ENCODE peak calls at places on chromosome X, in seven cellular contexts. J, V, F, R, W, S and T are unnamed samples.
A peak's percentile ranks its signal among the peaks of the same experiment; 100 is the strongest.

GRCh38 chrX:96183843-96184242 is 500.8 kb upstream of the DIAPH2 start:
- DNase-seq in J (peak; percentile 11), V (peak; percentile 34), F (no peak), R (no peak), W (peak; percentile 16), S (peak; percentile 24), T (peak; percentile 14)

GRCh38 chrX:151397741-151398070 is 700 bp downstream of the VMA21 start:
- DNase-seq in J (no peak), V (peak; percentile 7), F (no peak), R (no peak), W (peak; percentile 11), S (no peak), T (no peak)

GRCh38 chrX:115889121-115889890 is 281.2 kb upstream of the AGTR2 start:
- DNase-seq in J (no peak), V (no peak), F (no peak), R (no peak), W (no peak), S (no peak), T (no peak)

GRCh38 chrX:46637937-46638336 is 64.4 kb downstream of the CHST7 start:
- DNase-seq in J (no peak), V (no peak), F (no peak), R (no peak), W (no peak), S (no peak), T (peak; percentile 39)

GRCh38 chrX:2385224-2385623 is 115.6 kb downstream of the DHRSX start:
- DNase-seq in J (no peak), V (peak; percentile 22), F (no peak), R (peak; percentile 69), W (no peak), S (no peak), T (peak; percentile 71)

GRCh38 chrX:78625292-78625909 is 33.7 kb downstream of the RTL3 start:
- DNase-seq in J (no peak), V (no peak), F (no peak), R (no peak), W (no peak), S (no peak), T (no peak)

GRCh38 chrX:109475174-109475891 is 6.6 kb downstream of the GUCY2F start:
- DNase-seq in J (peak; percentile 67), V (peak; percentile 62), F (peak; percentile 91), R (peak; percentile 54), W (peak; percentile 74), S (no peak), T (peak; percentile 60)

GRCh38 chrX:102658551-102658950 is 7.3 kb downstream of the GPRASP1 start:
- DNase-seq in J (peak; percentile 14), V (no peak), F (no peak), R (no peak), W (no peak), S (no peak), T (peak; percentile 8)

GRCh38 chrX:47674776-47675175 is 15.8 kb upstream of the UXT start:
- DNase-seq in J (no peak), V (no peak), F (no peak), R (no peak), W (no peak), S (no peak), T (peak; percentile 41)

GRCh38 chrX:119756926-119757635 is 1.3 kb upstream of the SOWAHD start:
- DNase-seq in J (no peak), V (no peak), F (no peak), R (no peak), W (no peak), S (peak; percentile 23), T (no peak)

GRCh38 chrX:72569786-72570185 is 2.9 kb downstream of the HDAC8 start:
- DNase-seq in J (no peak), V (peak; percentile 90), F (no peak), R (no peak), W (no peak), S (no peak), T (peak; percentile 82)

GRCh38 chrX:98350940-98351339 is 1467.2 kb downstream of the RPA4 start:
- DNase-seq in J (no peak), V (no peak), F (peak; percentile 88), R (no peak), W (no peak), S (no peak), T (no peak)

GRCh38 chrX:55908685-55909212 is 191.2 kb downstream of the RRAGB start:
- DNase-seq in J (peak; percentile 25), V (peak; percentile 52), F (peak; percentile 43), R (no peak), W (peak; percentile 55), S (peak; percentile 30), T (peak; percentile 35)

GRCh38 chrX:101203782-101204351 is 15.7 kb upstream of the DRP2 start:
- DNase-seq in J (no peak), V (no peak), F (no peak), R (no peak), W (no peak), S (no peak), T (no peak)

GRCh38 chrX:145856181-145856580 is 38.6 kb downstream of the SLITRK2 start:
- DNase-seq in J (no peak), V (no peak), F (no peak), R (no peak), W (no peak), S (no peak), T (no peak)

GRCh38 chrX:112814496-112814895 is 26.1 kb downstream of the AMOT start:
- DNase-seq in J (no peak), V (no peak), F (peak; percentile 6), R (no peak), W (no peak), S (no peak), T (no peak)

GRCh38 chrX:24153175-24153795 is 3.8 kb downstream of the ZFX start:
- DNase-seq in J (peak; percentile 35), V (no peak), F (peak; percentile 42), R (no peak), W (peak; percentile 24), S (no peak), T (peak; percentile 55)

GRCh38 chrX:8067754-8068469 is 103.2 kb downstream of the VCX2 start:
- DNase-seq in J (peak; percentile 23), V (peak; percentile 81), F (no peak), R (no peak), W (no peak), S (no peak), T (no peak)

GRCh38 chrX:65644621-65645287 is 22.7 kb upstream of the MSN start:
- DNase-seq in J (peak; percentile 47), V (peak; percentile 91), F (no peak), R (peak; percentile 39), W (no peak), S (no peak), T (peak; percentile 87)

GRCh38 chrX:63809158-63809557 is 24.1 kb upstream of the ARHGEF9 start:
- DNase-seq in J (no peak), V (no peak), F (no peak), R (no peak), W (no peak), S (no peak), T (no peak)

GRCh38 chrX:47628980-47629379 is 750 bp downstream of the CFP start:
- DNase-seq in J (no peak), V (peak; percentile 44), F (no peak), R (no peak), W (peak; percentile 61), S (no peak), T (no peak)

DNA sequence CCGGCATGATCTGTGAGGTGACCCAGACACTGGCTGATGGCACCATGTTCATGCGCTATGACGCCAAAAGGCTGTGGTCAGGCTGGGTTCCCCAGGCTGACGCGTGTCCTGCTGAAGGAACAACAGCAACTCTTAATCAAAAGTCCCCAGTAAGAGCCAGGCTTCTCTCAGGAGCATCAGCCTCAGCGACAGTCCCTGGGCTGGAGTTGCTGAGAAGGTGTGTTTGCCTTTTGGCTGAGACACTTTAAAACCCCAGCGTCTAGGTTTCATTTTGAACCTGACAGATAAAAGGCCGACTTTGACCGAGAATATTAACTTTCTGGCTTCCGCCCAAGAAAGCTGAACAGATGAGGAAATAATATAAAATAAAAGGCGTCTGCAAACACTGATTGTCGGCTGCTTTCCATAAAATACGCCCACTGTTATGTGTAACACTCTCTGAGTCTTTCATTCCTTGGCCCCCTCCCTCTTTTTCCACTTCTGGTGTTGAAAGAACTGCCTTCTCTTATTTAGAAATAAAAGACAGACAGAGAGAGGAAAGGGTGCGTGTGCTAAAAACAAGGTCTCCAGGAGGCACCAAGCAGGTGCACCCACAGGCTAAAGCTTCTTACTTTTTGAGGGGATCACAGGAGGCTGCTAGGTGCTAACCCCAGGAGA is 373.6 kb downstream of the MID1IP1 start:
- DNase-seq in J (peak; percentile 34), V (peak; percentile 4), F (no peak), R (no peak), W (no peak), S (peak; percentile 41), T (peak; percentile 17)
- H3K4me2 ChIP-seq in J (peak overlapping the region; percentile 1), V (peak overlapping the region; percentile 70), F (no peak overlapping the region), R (no peak overlapping the region), W (no peak overlapping the region), S (peak overlapping the region; percentile 52), T (no peak overlapping the region)

DNA sequence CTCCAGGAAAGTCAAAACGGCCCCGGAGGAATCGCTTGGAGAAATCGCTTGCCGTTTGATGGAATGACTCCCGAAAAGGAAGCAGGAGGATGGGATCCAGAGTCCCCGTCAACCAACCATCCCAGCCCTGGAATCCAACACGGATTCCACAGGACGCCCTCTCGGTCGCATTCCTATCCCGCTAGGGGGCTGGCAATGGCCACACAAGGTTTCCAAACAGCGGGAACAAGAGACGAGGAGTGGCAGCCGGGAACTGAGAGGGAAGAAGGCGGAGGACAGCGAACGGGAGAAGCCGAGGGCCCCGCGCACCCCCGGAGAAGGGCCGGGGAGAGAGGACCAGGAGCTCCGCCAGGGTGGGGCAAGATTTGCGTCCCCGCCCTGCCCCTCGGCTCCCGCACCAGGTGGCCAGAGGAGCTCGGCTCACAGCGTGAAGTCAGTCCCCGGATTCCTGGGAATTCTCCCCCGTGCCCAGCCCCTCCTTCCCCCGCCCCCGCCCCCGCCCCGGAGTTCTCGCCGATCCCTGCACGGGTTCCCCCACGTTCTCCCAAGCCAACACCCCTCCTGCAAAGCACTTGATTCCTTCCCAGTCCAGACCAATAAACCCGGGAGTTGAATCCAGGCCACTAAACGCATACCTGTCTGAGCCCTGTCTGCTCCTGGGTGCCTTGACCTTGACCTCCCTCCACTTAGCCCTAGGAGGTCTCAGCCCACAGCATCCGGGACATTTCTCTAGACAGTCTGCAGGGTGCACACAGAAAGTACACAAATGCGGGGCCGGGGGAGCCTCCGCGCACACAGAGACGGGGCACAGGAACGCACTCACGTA is 1.4 kb downstream of the PDZD4 start:
- DNase-seq in J (no peak), V (no peak), F (peak; percentile 76), R (no peak), W (peak; percentile 74), S (no peak), T (peak; percentile 6)
- TF ChIP-seq EZH2 in J (no peak), V (no peak), F (no peak), R (no peak), W (no peak), S (no peak), T (no peak)

GRCh38 chrX:56975611-56976010 is 19.7 kb downstream of the SPIN3 start:
- DNase-seq in J (no peak), V (no peak), F (peak; percentile 2), R (no peak), W (no peak), S (no peak), T (peak; percentile 5)

GRCh38 chrX:56974408-56974807 is 20.9 kb downstream of the SPIN3 start:
- DNase-seq in J (no peak), V (peak; percentile 64), F (no peak), R (no peak), W (no peak), S (no peak), T (no peak)

GRCh38 chrX:56978172-56978571 is 17.2 kb downstream of the SPIN3 start:
- DNase-seq in J (peak; percentile 53), V (peak; percentile 73), F (peak; percentile 7), R (peak; percentile 15), W (peak; percentile 64), S (peak; percentile 73), T (peak; percentile 51)
- TF ChIP-seq EZH2phosphoT487 in J (no peak), V (no peak), F (no peak), R (no peak), W (no peak), S (no peak), T (no peak)

GRCh38 chrX:9342581-9343051 is 122.2 kb upstream of the TBL1X start:
- DNase-seq in J (peak; percentile 87), V (peak; percentile 87), F (peak; percentile 85), R (peak; percentile 71), W (peak; percentile 84), S (peak; percentile 63), T (peak; percentile 81)
- H3K4me2 ChIP-seq in J (peak overlapping the region; percentile 85), V (peak overlapping the region; percentile 48), F (peak overlapping the region; percentile 77), R (peak overlapping the region; percentile 72), W (peak overlapping the region; percentile 67), S (peak overlapping the region; percentile 29), T (peak overlapping the region; percentile 68)